ENCODE peak calls at places on chromosome 3, in five cellular contexts. One of them, this sample, is unnamed.

GRCh38 chr3:11919390-11919789 is 72.7 kb upstream of the TAMM41 start:
- DNase-seq in HCT116: no peak
- DNase-seq in GM12878: no peak
- DNase-seq in endothelial cell of umbilical vein: no peak
- DNase-seq in HepG2: no peak
- DNase-seq in this sample: no peak

GRCh38 chr3:60262546-60262945 is 988.7 kb downstream of the FHIT start:
- DNase-seq in HCT116: no peak
- DNase-seq in GM12878: no peak
- DNase-seq in endothelial cell of umbilical vein: no peak
- DNase-seq in HepG2: no peak
- DNase-seq in this sample: no peak

GRCh38 chr3:124557433-124558232 is 172.6 kb upstream of the UMPS start:
- DNase-seq in HCT116: no peak
- DNase-seq in GM12878: no peak
- DNase-seq in endothelial cell of umbilical vein: peak
- DNase-seq in HepG2: no peak
- DNase-seq in this sample: peak

GRCh38 chr3:38227989-38228388 is 37.6 kb upstream of the SLC22A13 start:
- DNase-seq in HCT116: no peak
- DNase-seq in GM12878: no peak
- DNase-seq in endothelial cell of umbilical vein: peak
- DNase-seq in HepG2: no peak
- DNase-seq in this sample: peak

GRCh38 chr3:42605550-42606173 is 5.2 kb downstream of the NKTR start:
- DNase-seq in HCT116: no peak
- DNase-seq in GM12878: no peak
- DNase-seq in endothelial cell of umbilical vein: peak
- DNase-seq in HepG2: peak
- DNase-seq in this sample: no peak

GRCh38 chr3:37291275-37291700 is 116.9 kb upstream of the LRRFIP2 start:
- DNase-seq in HCT116: no peak
- DNase-seq in GM12878: no peak
- DNase-seq in endothelial cell of umbilical vein: peak
- DNase-seq in HepG2: no peak
- DNase-seq in this sample: no peak

GRCh38 chr3:73621388-73621787 is 3.4 kb downstream of the PDZRN3 start:
- DNase-seq in HCT116: no peak
- DNase-seq in GM12878: no peak
- DNase-seq in endothelial cell of umbilical vein: no peak
- DNase-seq in HepG2: no peak
- DNase-seq in this sample: no peak

GRCh38 chr3:27145719-27146118 is 223.5 kb downstream of the NEK10 start:
- DNase-seq in HCT116: no peak
- DNase-seq in GM12878: no peak
- DNase-seq in endothelial cell of umbilical vein: no peak
- DNase-seq in HepG2: no peak
- DNase-seq in this sample: no peak

GRCh38 chr3:65483475-65483874 is 555.2 kb downstream of the MAGI1 start:
- DNase-seq in HCT116: no peak
- DNase-seq in GM12878: no peak
- DNase-seq in endothelial cell of umbilical vein: peak
- DNase-seq in HepG2: no peak
- DNase-seq in this sample: no peak

GRCh38 chr3:128497305-128498126 is 4.5 kb upstream of the GATA2 start:
- DNase-seq in HCT116: no peak
- DNase-seq in GM12878: no peak
- DNase-seq in endothelial cell of umbilical vein: peak
- DNase-seq in HepG2: no peak
- DNase-seq in this sample: no peak

GRCh38 chr3:152977356-152977755 is 142.4 kb downstream of the P2RY1 start:
- DNase-seq in HCT116: no peak
- DNase-seq in GM12878: no peak
- DNase-seq in endothelial cell of umbilical vein: peak
- DNase-seq in HepG2: no peak
- DNase-seq in this sample: no peak

GRCh38 chr3:50628601-50629000 is 11.7 kb downstream of the MAPKAPK3 start:
- DNase-seq in HCT116: no peak
- DNase-seq in GM12878: no peak
- DNase-seq in endothelial cell of umbilical vein: no peak
- DNase-seq in HepG2: no peak
- DNase-seq in this sample: no peak

GRCh38 chr3:5010706-5011554 is 31.7 kb downstream of the BHLHE40 start:
- DNase-seq in HCT116: no peak
- DNase-seq in GM12878: no peak
- DNase-seq in endothelial cell of umbilical vein: no peak
- DNase-seq in HepG2: no peak
- DNase-seq in this sample: no peak

GRCh38 chr3:52636673-52637072 is 49.0 kb downstream of the PBRM1 start:
- DNase-seq in HCT116: peak
- DNase-seq in GM12878: no peak
- DNase-seq in endothelial cell of umbilical vein: no peak
- DNase-seq in HepG2: no peak
- DNase-seq in this sample: no peak

GRCh38 chr3:15427981-15428380 is 583 bp downstream of the EAF1 start:
- DNase-seq in HCT116: no peak
- DNase-seq in GM12878: no peak
- DNase-seq in endothelial cell of umbilical vein: no peak
- DNase-seq in HepG2: peak
- DNase-seq in this sample: no peak

GRCh38 chr3:22296641-22297040 is 545.6 kb upstream of the ZNF385D start:
- DNase-seq in HCT116: no peak
- DNase-seq in GM12878: no peak
- DNase-seq in endothelial cell of umbilical vein: no peak
- DNase-seq in HepG2: no peak
- DNase-seq in this sample: no peak

GRCh38 chr3:55486101-55486856 is 827 bp downstream of the WNT5A start:
- DNase-seq in HCT116: no peak
- DNase-seq in GM12878: no peak
- DNase-seq in endothelial cell of umbilical vein: peak
- DNase-seq in HepG2: no peak
- DNase-seq in this sample: no peak

GRCh38 chr3:113533534-113533892 is 1.2 kb downstream of the SIDT1 start:
- DNase-seq in HCT116: no peak
- DNase-seq in GM12878: no peak
- DNase-seq in endothelial cell of umbilical vein: no peak
- DNase-seq in HepG2: no peak
- DNase-seq in this sample: no peak

GRCh38 chr3:192957441-192957951 is 39.8 kb upstream of the MB21D2 start:
- DNase-seq in HCT116: no peak
- DNase-seq in GM12878: no peak
- DNase-seq in endothelial cell of umbilical vein: peak
- DNase-seq in HepG2: no peak
- DNase-seq in this sample: peak
- TF ChIP-seq POLR2AphosphoS5 in HCT116: no peak
- TF ChIP-seq POLR2AphosphoS5 in GM12878: no peak
- TF ChIP-seq POLR2AphosphoS5 in endothelial cell of umbilical vein: peak
- TF ChIP-seq POLR2AphosphoS5 in HepG2: no peak
- TF ChIP-seq POLR2AphosphoS5 in this sample: no peak

DNA sequence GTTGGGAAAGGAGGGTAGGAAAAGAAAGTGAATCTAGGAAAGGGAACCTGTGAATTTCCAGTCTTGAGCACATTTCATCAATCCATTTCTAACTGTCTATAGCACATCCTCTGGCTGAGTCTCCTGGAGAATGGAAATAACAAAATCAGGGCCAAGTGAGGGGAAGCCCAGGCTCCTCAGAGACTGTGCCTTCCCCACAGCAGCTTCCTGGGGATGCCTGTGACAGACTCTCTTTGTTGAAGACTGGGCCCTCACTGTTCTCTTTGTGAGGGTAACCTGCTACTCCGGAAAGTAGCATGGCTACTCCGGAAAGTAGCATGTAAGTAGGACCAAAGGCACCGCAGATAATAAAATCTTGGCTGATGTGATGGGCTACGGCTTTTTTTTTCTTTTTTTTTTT is 22.6 kb upstream of the CSPG5 start:
- DNase-seq in HCT116: no peak
- DNase-seq in GM12878: no peak
- DNase-seq in endothelial cell of umbilical vein: no peak
- DNase-seq in HepG2: no peak
- DNase-seq in this sample: no peak
- H3K27ac ChIP-seq in HCT116: no peak
- H3K27ac ChIP-seq in GM12878: no peak
- H3K27ac ChIP-seq in endothelial cell of umbilical vein: no peak
- H3K27ac ChIP-seq in HepG2: no peak
- H3K27ac ChIP-seq in this sample: peak

DNA sequence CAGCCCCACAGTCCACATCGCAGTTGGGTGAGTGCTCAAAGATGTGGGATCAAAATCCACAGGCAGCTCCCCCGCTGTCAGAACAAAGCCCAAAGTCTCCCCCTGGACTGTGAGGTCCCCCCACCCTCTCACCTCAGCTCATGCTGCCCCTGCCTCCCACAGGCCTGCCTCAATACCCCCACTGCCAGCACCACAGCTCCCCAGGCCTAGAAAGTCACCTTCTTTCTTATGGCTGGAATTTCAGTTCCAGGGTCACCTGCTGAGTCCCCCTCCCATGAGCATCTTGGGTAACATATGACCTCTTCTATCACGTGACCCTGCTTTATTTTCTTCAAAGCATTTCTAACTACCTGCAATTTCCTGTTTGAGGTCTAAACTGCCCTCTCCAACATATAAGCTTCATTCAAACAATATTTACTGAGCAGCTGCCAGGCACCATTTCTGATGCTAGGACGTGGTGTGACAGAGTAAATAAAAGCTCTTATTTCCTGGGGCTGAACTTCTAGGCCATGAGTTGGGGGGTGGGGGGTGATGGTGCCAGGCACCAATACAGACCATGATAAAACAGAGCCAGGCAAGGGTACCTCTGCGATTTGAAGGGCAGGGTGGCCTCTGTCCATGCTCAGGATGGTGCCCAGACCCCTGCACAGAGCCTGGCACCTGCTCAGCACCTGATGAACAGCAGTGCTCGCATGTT is 2.4 kb upstream of the TMEM89 start:
- DNase-seq in HCT116: no peak
- DNase-seq in GM12878: no peak
- DNase-seq in endothelial cell of umbilical vein: no peak
- DNase-seq in HepG2: peak
- DNase-seq in this sample: no peak
- H3K9ac ChIP-seq in HCT116: no peak
- H3K9ac ChIP-seq in GM12878: no peak
- H3K9ac ChIP-seq in endothelial cell of umbilical vein: no peak
- H3K9ac ChIP-seq in HepG2: peak
- H3K9ac ChIP-seq in this sample: no peak

GRCh38 chr3:188631291-188632010 is 477.5 kb downstream of the LPP start:
- DNase-seq in HCT116: no peak
- DNase-seq in GM12878: no peak
- DNase-seq in endothelial cell of umbilical vein: no peak
- DNase-seq in HepG2: peak
- DNase-seq in this sample: peak

GRCh38 chr3:188633206-188633605 is 479.2 kb downstream of the LPP start:
- DNase-seq in HCT116: no peak
- DNase-seq in GM12878: no peak
- DNase-seq in endothelial cell of umbilical vein: no peak
- DNase-seq in HepG2: no peak
- DNase-seq in this sample: no peak

GRCh38 chr3:188634285-188634684 is 480.3 kb downstream of the LPP start:
- DNase-seq in HCT116: no peak
- DNase-seq in GM12878: no peak
- DNase-seq in endothelial cell of umbilical vein: no peak
- DNase-seq in HepG2: no peak
- DNase-seq in this sample: no peak

GRCh38 chr3:188641076-188641475 is 487.1 kb downstream of the LPP start:
- DNase-seq in HCT116: no peak
- DNase-seq in GM12878: no peak
- DNase-seq in endothelial cell of umbilical vein: no peak
- DNase-seq in HepG2: no peak
- DNase-seq in this sample: no peak

DNA sequence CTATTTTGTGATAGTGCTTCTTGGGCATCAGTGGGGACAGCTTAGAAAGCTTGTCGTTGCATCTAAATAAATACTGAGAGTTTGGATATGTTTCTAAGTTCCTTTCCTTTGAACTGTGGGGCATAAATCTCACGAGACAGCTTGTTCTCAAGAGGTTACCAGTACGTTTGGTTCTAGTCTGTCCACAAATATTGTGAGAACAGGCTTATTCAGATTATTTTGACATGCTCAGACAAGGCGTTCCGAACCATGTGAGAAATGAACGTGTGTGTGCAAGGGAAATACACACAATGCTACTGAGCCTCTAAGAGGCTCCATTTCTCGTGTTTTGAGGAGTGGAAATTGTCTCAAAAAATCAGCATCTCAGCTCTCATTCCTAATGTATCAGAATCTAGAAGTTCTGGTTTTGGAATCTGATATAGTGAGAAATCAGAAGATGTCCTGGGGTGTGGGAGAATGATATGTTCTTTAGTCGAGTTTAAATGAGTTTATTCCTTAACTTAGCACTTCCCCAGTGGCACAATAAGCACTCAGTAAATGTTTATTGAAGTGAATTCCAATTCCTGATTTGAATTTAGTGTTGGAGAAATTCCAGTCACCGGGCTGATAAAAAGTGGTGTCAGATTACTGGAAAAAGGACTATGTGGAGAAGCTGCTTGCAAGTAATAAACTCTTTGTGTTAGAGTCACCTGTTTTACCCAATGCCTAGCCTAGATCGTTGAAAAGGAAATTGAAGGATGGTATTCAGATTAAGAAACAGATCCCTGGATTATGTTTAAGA is 481.5 kb downstream of the LPP start:
- DNase-seq in HCT116: no peak
- DNase-seq in GM12878: no peak
- DNase-seq in endothelial cell of umbilical vein: no peak
- DNase-seq in HepG2: no peak
- DNase-seq in this sample: no peak
- TF ChIP-seq POLR2AphosphoS5 in HCT116: no peak
- TF ChIP-seq POLR2AphosphoS5 in GM12878: no peak
- TF ChIP-seq POLR2AphosphoS5 in endothelial cell of umbilical vein: no peak
- TF ChIP-seq POLR2AphosphoS5 in HepG2: no peak
- TF ChIP-seq POLR2AphosphoS5 in this sample: no peak

DNA sequence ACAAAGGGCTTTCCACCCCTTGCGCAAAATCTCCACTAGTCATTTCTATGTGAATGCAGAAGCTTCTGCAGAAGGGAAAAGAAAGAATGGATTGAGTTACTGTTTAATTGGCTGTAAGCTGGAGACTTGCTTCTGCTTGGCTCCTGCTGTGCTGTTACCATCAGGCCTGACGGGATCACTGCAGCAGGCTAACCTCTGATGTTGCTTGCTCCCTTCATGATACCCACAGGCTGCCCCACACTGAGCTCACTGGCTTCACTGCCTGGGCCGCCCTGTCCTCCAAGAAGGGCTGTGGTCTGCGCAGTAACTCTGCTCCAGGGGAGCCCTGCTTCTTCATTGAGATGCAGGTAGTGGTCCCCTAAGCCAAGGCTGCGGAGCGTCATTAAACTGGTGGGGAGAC is 78.7 kb downstream of the WDR49 start:
- DNase-seq in HCT116: no peak
- DNase-seq in GM12878: no peak
- DNase-seq in endothelial cell of umbilical vein: no peak
- DNase-seq in HepG2: no peak
- DNase-seq in this sample: no peak
- H3K27ac ChIP-seq in HCT116: no peak
- H3K27ac ChIP-seq in GM12878: no peak
- H3K27ac ChIP-seq in endothelial cell of umbilical vein: no peak
- H3K27ac ChIP-seq in HepG2: no peak
- H3K27ac ChIP-seq in this sample: no peak

This sample was measured in SK-N-MC.